ENCODE peak calls at places on chromosomes 3 and 15, in nine cellular contexts. One of them, this sample, is unnamed.
A peak's percentile ranks its signal among the peaks of the same experiment; 100 is the strongest.

GRCh38 chr15:78067328-78068241 is 9.9 kb downstream of the TBC1D2B start:
- DNase-seq in CD8-positive, alpha-beta T cell: no peak
- DNase-seq in left ventricle myocardium inferior: no peak
- DNase-seq in astrocyte: peak; percentile 39
- DNase-seq in fibroblast of lung: no peak
- DNase-seq in A673: no peak
- DNase-seq in tibial nerve: no peak
- DNase-seq in psoas muscle: no peak
- DNase-seq in Peyer's patch: no peak
- DNase-seq in this sample: no peak

GRCh38 chr15:80550219-80550909 is 144.7 kb upstream of the ABHD17C start:
- DNase-seq in CD8-positive, alpha-beta T cell: no peak
- DNase-seq in left ventricle myocardium inferior: no peak
- DNase-seq in astrocyte: peak; percentile 99
- DNase-seq in fibroblast of lung: peak; percentile 85
- DNase-seq in A673: no peak
- DNase-seq in tibial nerve: no peak
- DNase-seq in psoas muscle: no peak
- DNase-seq in Peyer's patch: no peak
- DNase-seq in this sample: no peak

GRCh38 chr3:171565671-171566070 is 105.5 kb upstream of the TNIK start:
- DNase-seq in CD8-positive, alpha-beta T cell: no peak
- DNase-seq in left ventricle myocardium inferior: no peak
- DNase-seq in astrocyte: no peak
- DNase-seq in fibroblast of lung: peak; percentile 55
- DNase-seq in A673: no peak
- DNase-seq in tibial nerve: no peak
- DNase-seq in psoas muscle: no peak
- DNase-seq in Peyer's patch: no peak
- DNase-seq in this sample: no peak

GRCh38 chr3:49563766-49564165 is 9.5 kb downstream of the BSN start:
- DNase-seq in CD8-positive, alpha-beta T cell: no peak
- DNase-seq in left ventricle myocardium inferior: no peak
- DNase-seq in astrocyte: no peak
- DNase-seq in fibroblast of lung: no peak
- DNase-seq in A673: no peak
- DNase-seq in tibial nerve: no peak
- DNase-seq in psoas muscle: no peak
- DNase-seq in Peyer's patch: no peak
- DNase-seq in this sample: no peak

GRCh38 chr3:120203016-120203415 is 82.0 kb downstream of the GPR156 start:
- DNase-seq in CD8-positive, alpha-beta T cell: no peak
- DNase-seq in left ventricle myocardium inferior: no peak
- DNase-seq in astrocyte: peak; percentile 47
- DNase-seq in fibroblast of lung: peak; percentile 92
- DNase-seq in A673: peak; percentile 91
- DNase-seq in tibial nerve: no peak
- DNase-seq in psoas muscle: no peak
- DNase-seq in Peyer's patch: no peak
- DNase-seq in this sample: no peak

GRCh38 chr15:87369269-87369668 is 887.3 kb downstream of the NTRK3 start:
- DNase-seq in CD8-positive, alpha-beta T cell: no peak
- DNase-seq in left ventricle myocardium inferior: no peak
- DNase-seq in astrocyte: peak; percentile 99
- DNase-seq in fibroblast of lung: peak; percentile 81
- DNase-seq in A673: no peak
- DNase-seq in tibial nerve: no peak
- DNase-seq in psoas muscle: no peak
- DNase-seq in Peyer's patch: no peak
- DNase-seq in this sample: no peak

GRCh38 chr3:190424478-190425439 is 24.9 kb downstream of the TMEM207 start:
- DNase-seq in CD8-positive, alpha-beta T cell: no peak
- DNase-seq in left ventricle myocardium inferior: peak; percentile 24
- DNase-seq in astrocyte: peak; percentile 44
- DNase-seq in fibroblast of lung: peak; percentile 83
- DNase-seq in A673: peak; percentile 84
- DNase-seq in tibial nerve: no peak
- DNase-seq in psoas muscle: peak; percentile 62
- DNase-seq in Peyer's patch: no peak
- DNase-seq in this sample: peak; percentile 71

GRCh38 chr3:49668861-49669260 is 5.3 kb upstream of the APEH start:
- DNase-seq in CD8-positive, alpha-beta T cell: no peak
- DNase-seq in left ventricle myocardium inferior: no peak
- DNase-seq in astrocyte: peak; percentile 41
- DNase-seq in fibroblast of lung: no peak
- DNase-seq in A673: no peak
- DNase-seq in tibial nerve: no peak
- DNase-seq in psoas muscle: no peak
- DNase-seq in Peyer's patch: no peak
- DNase-seq in this sample: no peak

GRCh38 chr3:62131620-62132019 is 241.7 kb downstream of the FEZF2 start:
- DNase-seq in CD8-positive, alpha-beta T cell: no peak
- DNase-seq in left ventricle myocardium inferior: no peak
- DNase-seq in astrocyte: no peak
- DNase-seq in fibroblast of lung: peak; percentile 42
- DNase-seq in A673: peak; percentile 11
- DNase-seq in tibial nerve: no peak
- DNase-seq in psoas muscle: no peak
- DNase-seq in Peyer's patch: no peak
- DNase-seq in this sample: no peak

GRCh38 chr3:148718982-148719862 is 21.5 kb downstream of the AGTR1 start:
- DNase-seq in CD8-positive, alpha-beta T cell: no peak
- DNase-seq in left ventricle myocardium inferior: no peak
- DNase-seq in astrocyte: no peak
- DNase-seq in fibroblast of lung: peak; percentile 62
- DNase-seq in A673: peak; percentile 5
- DNase-seq in tibial nerve: no peak
- DNase-seq in psoas muscle: no peak
- DNase-seq in Peyer's patch: no peak
- DNase-seq in this sample: no peak

GRCh38 chr15:93217343-93217742 is 128.3 kb upstream of the RGMA start:
- DNase-seq in CD8-positive, alpha-beta T cell: no peak
- DNase-seq in left ventricle myocardium inferior: peak; percentile 27
- DNase-seq in astrocyte: no peak
- DNase-seq in fibroblast of lung: no peak
- DNase-seq in A673: no peak
- DNase-seq in tibial nerve: no peak
- DNase-seq in psoas muscle: peak; percentile 81
- DNase-seq in Peyer's patch: no peak
- DNase-seq in this sample: no peak

GRCh38 chr15:74432968-74433591 is 678 bp downstream of the SEMA7A start:
- DNase-seq in CD8-positive, alpha-beta T cell: no peak
- DNase-seq in left ventricle myocardium inferior: no peak
- DNase-seq in astrocyte: no peak
- DNase-seq in fibroblast of lung: no peak
- DNase-seq in A673: no peak
- DNase-seq in tibial nerve: no peak
- DNase-seq in psoas muscle: no peak
- DNase-seq in Peyer's patch: peak; percentile 56
- DNase-seq in this sample: no peak

GRCh38 chr3:37995652-37996641 is 5.4 kb downstream of the VILL start:
- DNase-seq in CD8-positive, alpha-beta T cell: no peak
- DNase-seq in left ventricle myocardium inferior: no peak
- DNase-seq in astrocyte: no peak
- DNase-seq in fibroblast of lung: no peak
- DNase-seq in A673: no peak
- DNase-seq in tibial nerve: no peak
- DNase-seq in psoas muscle: no peak
- DNase-seq in Peyer's patch: peak; percentile 48
- DNase-seq in this sample: no peak

DNA sequence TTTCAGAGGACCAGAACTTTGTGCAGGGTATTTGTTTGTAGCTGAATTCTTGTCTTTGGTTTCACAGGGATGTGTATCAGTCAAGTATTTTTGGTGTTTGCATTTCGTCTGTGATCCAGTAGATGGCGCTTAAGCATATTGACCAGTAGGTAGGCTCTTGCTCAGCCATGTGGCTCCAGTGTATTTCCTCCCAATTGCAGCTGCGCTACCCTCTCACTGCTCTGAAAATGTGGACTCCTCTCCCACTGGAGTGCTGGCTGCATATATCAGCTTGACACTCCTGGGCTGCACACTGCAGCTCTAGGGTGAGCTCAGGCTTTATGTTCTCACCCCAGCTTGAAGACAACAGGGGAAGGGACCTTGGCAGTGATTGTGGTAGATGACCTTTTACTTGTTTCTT is 1264.3 kb upstream of the ALCAM start:
- DNase-seq in CD8-positive, alpha-beta T cell: no peak
- DNase-seq in left ventricle myocardium inferior: no peak
- DNase-seq in astrocyte: peak; percentile 30
- DNase-seq in fibroblast of lung: peak; percentile 59
- DNase-seq in A673: peak; percentile 80
- DNase-seq in tibial nerve: no peak
- DNase-seq in psoas muscle: no peak
- DNase-seq in Peyer's patch: no peak
- DNase-seq in this sample: no peak
- TF ChIP-seq CTCF in CD8-positive, alpha-beta T cell: no peak
- TF ChIP-seq CTCF in left ventricle myocardium inferior: peak; percentile 44
- TF ChIP-seq CTCF in astrocyte: peak; percentile 76
- TF ChIP-seq CTCF in fibroblast of lung: peak; percentile 62
- TF ChIP-seq CTCF in A673: peak; percentile 77
- TF ChIP-seq CTCF in tibial nerve: no peak
- TF ChIP-seq CTCF in psoas muscle: no peak
- TF ChIP-seq CTCF in Peyer's patch: no peak
- TF ChIP-seq CTCF in this sample: peak; percentile 33

GRCh38 chr3:71103430-71103881 is 480.1 kb downstream of the FOXP1 start:
- DNase-seq in CD8-positive, alpha-beta T cell: no peak
- DNase-seq in left ventricle myocardium inferior: peak; percentile 70
- DNase-seq in astrocyte: peak; percentile 78
- DNase-seq in fibroblast of lung: peak; percentile 86
- DNase-seq in A673: no peak
- DNase-seq in tibial nerve: peak; percentile 21
- DNase-seq in psoas muscle: peak; percentile 51
- DNase-seq in Peyer's patch: no peak
- DNase-seq in this sample: peak; percentile 56

GRCh38 chr3:71099997-71100719 is 483.4 kb downstream of the FOXP1 start:
- DNase-seq in CD8-positive, alpha-beta T cell: no peak
- DNase-seq in left ventricle myocardium inferior: no peak
- DNase-seq in astrocyte: no peak
- DNase-seq in fibroblast of lung: no peak
- DNase-seq in A673: no peak
- DNase-seq in tibial nerve: no peak
- DNase-seq in psoas muscle: no peak
- DNase-seq in Peyer's patch: no peak
- DNase-seq in this sample: no peak

GRCh38 chr3:71101014-71101413 is 482.5 kb downstream of the FOXP1 start:
- DNase-seq in CD8-positive, alpha-beta T cell: no peak
- DNase-seq in left ventricle myocardium inferior: no peak
- DNase-seq in astrocyte: peak; percentile 78
- DNase-seq in fibroblast of lung: no peak
- DNase-seq in A673: no peak
- DNase-seq in tibial nerve: no peak
- DNase-seq in psoas muscle: no peak
- DNase-seq in Peyer's patch: no peak
- DNase-seq in this sample: no peak

GRCh38 chr3:71102111-71103039 is 481.2 kb downstream of the FOXP1 start:
- DNase-seq in CD8-positive, alpha-beta T cell: no peak
- DNase-seq in left ventricle myocardium inferior: no peak
- DNase-seq in astrocyte: peak; percentile 94
- DNase-seq in fibroblast of lung: peak; percentile 99
- DNase-seq in A673: peak; percentile 17
- DNase-seq in tibial nerve: no peak
- DNase-seq in psoas muscle: no peak
- DNase-seq in Peyer's patch: no peak
- DNase-seq in this sample: no peak

GRCh38 chr3:71101581-71101980 is 481.9 kb downstream of the FOXP1 start:
- DNase-seq in CD8-positive, alpha-beta T cell: no peak
- DNase-seq in left ventricle myocardium inferior: no peak
- DNase-seq in astrocyte: peak; percentile 35
- DNase-seq in fibroblast of lung: peak; percentile 63
- DNase-seq in A673: no peak
- DNase-seq in tibial nerve: no peak
- DNase-seq in psoas muscle: no peak
- DNase-seq in Peyer's patch: no peak
- DNase-seq in this sample: no peak
- H3K27ac ChIP-seq in CD8-positive, alpha-beta T cell: no peak overlapping the region
- H3K27ac ChIP-seq in left ventricle myocardium inferior: peak overlapping the region; percentile 10
- H3K27ac ChIP-seq in astrocyte: peak overlapping the region; percentile 98
- H3K27ac ChIP-seq in fibroblast of lung: peak overlapping the region; percentile 94
- H3K27ac ChIP-seq in A673: no peak overlapping the region
- H3K27ac ChIP-seq in tibial nerve: peak overlapping the region; percentile 49
- H3K27ac ChIP-seq in psoas muscle: no peak overlapping the region
- H3K27ac ChIP-seq in Peyer's patch: peak overlapping the region; percentile 68
- H3K27ac ChIP-seq in this sample: peak overlapping the region; percentile 59

DNA sequence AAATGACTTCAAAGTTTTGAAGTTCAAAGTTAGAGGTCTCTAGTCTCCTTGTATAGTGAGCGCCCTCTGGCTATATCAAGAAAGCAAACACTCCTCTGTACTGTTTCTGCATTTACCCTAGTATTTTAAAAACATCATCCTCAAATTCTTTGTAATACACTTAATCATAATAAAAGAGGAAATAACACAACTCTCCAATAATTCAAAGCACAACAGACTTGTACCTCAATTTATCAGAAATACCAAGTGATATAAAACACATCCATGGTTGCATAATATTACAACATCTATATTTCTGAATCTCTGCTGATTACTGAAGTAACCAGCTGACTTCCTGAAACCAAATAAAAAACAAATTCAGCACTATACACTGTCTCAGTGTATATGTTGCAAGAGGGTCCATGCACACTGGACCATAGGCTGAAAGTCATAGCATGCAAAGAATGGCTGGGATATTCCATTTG is 12.5 kb downstream of the PLOD2 start:
- DNase-seq in CD8-positive, alpha-beta T cell: no peak
- DNase-seq in left ventricle myocardium inferior: no peak
- DNase-seq in astrocyte: no peak
- DNase-seq in fibroblast of lung: peak; percentile 66
- DNase-seq in A673: peak; percentile 41
- DNase-seq in tibial nerve: no peak
- DNase-seq in psoas muscle: no peak
- DNase-seq in Peyer's patch: no peak
- DNase-seq in this sample: no peak
- TF ChIP-seq CTCF in CD8-positive, alpha-beta T cell: no peak
- TF ChIP-seq CTCF in left ventricle myocardium inferior: peak; percentile 6
- TF ChIP-seq CTCF in astrocyte: no peak
- TF ChIP-seq CTCF in fibroblast of lung: peak; percentile 60
- TF ChIP-seq CTCF in A673: peak; percentile 58
- TF ChIP-seq CTCF in tibial nerve: no peak
- TF ChIP-seq CTCF in psoas muscle: no peak
- TF ChIP-seq CTCF in Peyer's patch: no peak
- TF ChIP-seq CTCF in this sample: no peak

DNA sequence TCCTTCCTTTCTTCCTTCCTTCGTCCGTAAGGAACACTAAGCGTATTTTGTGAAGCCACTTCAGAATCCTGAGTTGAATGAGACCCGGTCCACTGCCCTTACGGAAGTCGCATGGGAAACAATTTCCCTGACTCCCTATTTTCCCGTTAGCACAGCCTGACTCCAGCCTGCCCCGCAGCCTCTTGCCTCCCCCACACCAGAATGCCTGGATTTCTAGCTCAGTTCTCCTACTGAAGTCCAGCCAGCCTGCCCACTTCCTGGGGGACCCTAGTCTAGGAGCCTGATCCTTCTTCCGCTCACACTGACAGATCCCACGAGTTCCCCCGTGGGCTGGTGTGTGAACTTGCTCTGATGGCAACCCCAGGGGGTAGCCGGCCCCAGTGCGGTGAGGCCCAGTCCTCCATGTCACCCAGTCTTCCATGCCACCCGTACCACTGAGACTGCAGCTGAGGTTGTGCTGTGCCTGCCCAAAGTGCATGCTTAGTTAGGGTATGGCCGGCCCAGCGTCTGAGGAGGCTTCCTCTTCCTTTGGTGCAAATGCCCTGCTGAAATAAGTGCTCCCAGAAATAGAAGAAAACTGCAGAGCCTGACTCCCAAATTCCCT is 31.6 kb downstream of the MGLL start:
- DNase-seq in CD8-positive, alpha-beta T cell: no peak
- DNase-seq in left ventricle myocardium inferior: no peak
- DNase-seq in astrocyte: no peak
- DNase-seq in fibroblast of lung: no peak
- DNase-seq in A673: no peak
- DNase-seq in tibial nerve: peak; percentile 6
- DNase-seq in psoas muscle: peak; percentile 45
- DNase-seq in Peyer's patch: peak; percentile 43
- DNase-seq in this sample: no peak
- H3K27ac ChIP-seq in CD8-positive, alpha-beta T cell: no peak overlapping the region
- H3K27ac ChIP-seq in left ventricle myocardium inferior: peak overlapping the region; percentile 64
- H3K27ac ChIP-seq in astrocyte: peak overlapping the region; percentile 52
- H3K27ac ChIP-seq in fibroblast of lung: peak overlapping the region; percentile 73
- H3K27ac ChIP-seq in A673: no peak overlapping the region
- H3K27ac ChIP-seq in tibial nerve: peak overlapping the region; percentile 31
- H3K27ac ChIP-seq in psoas muscle: peak overlapping the region; percentile 92
- H3K27ac ChIP-seq in Peyer's patch: peak overlapping the region; percentile 73
- H3K27ac ChIP-seq in this sample: no peak overlapping the region

This sample was measured in lower lobe of right lung.